ENCODE peak calls at places on chromosomes 1 and 21, in seven cellular contexts. M is mesendoderm, J is MM.1S, P is PC-3, Q is dorsolateral prefrontal cortex, G is GM23248, N is AG04450. D is an unnamed sample.

GRCh38 chr1:12112711-12113161 is 49.6 kb downstream of the TNFRSF8 start:
- DNase-seq in M (no peak), J (no peak), P (no peak), Q (no peak), G (peak; percentile 72), N (no peak), D (no peak)

GRCh38 chr1:11180342-11180744 is 8.8 kb upstream of the ANGPTL7 start:
- DNase-seq in M (no peak), J (no peak), P (peak; percentile 86), Q (no peak), G (peak; percentile 83), N (no peak), D (peak; percentile 75)

GRCh38 chr1:11520531-11521233 is 41.7 kb downstream of the DISP3 start:
- DNase-seq in M (no peak), J (no peak), P (no peak), Q (no peak), G (no peak), N (no peak), D (no peak)

GRCh38 chr1:202010042-202011015 is at the start of gene ELF3:
- DNase-seq in M (peak; percentile 99), J (peak; percentile 81), P (peak; percentile 96), Q (no peak), G (no peak), N (no peak), D (no peak)

GRCh38 chr1:212070720-212071302 is 35.3 kb downstream of the DTL start:
- DNase-seq in M (peak; percentile 40), J (peak; percentile 48), P (peak; percentile 76), Q (no peak), G (peak; percentile 79), N (peak; percentile 8), D (peak; percentile 65)

GRCh38 chr1:242449211-242449610 is 75.3 kb downstream of the PLD5 start:
- DNase-seq in M (peak; percentile 2), J (no peak), P (no peak), Q (no peak), G (no peak), N (no peak), D (no peak)

GRCh38 chr1:40640314-40641076 is 25.0 kb downstream of the RIMS3 start:
- DNase-seq in M (no peak), J (no peak), P (no peak), Q (peak; percentile 29), G (no peak), N (no peak), D (no peak)

GRCh38 chr1:53918343-53918742 is 24.4 kb downstream of the DIO1 start:
- DNase-seq in M (no peak), J (no peak), P (no peak), Q (no peak), G (no peak), N (no peak), D (no peak)

GRCh38 chr1:213266983-213267772 is 216.1 kb downstream of the RPS6KC1 start:
- DNase-seq in M (no peak), J (no peak), P (no peak), Q (no peak), G (no peak), N (no peak), D (no peak)

GRCh38 chr1:169360415-169360814 is 7.2 kb downstream of the NME7 start:
- DNase-seq in M (peak; percentile 19), J (no peak), P (no peak), Q (no peak), G (no peak), N (no peak), D (no peak)

GRCh38 chr1:79966438-79966837 is 959.9 kb upstream of the ADGRL4 start:
- DNase-seq in M (no peak), J (no peak), P (peak; percentile 60), Q (no peak), G (no peak), N (no peak), D (no peak)

GRCh38 chr21:36722370-36723368 is 23.8 kb downstream of the SIM2 start:
- DNase-seq in M (no peak), J (no peak), P (no peak), Q (peak; percentile 8), G (no peak), N (no peak), D (no peak)

GRCh38 chr1:204438628-204439027 is 27.0 kb upstream of the PPP1R15B start:
- DNase-seq in M (no peak), J (no peak), P (peak; percentile 99), Q (no peak), G (peak; percentile 100), N (peak; percentile 96), D (peak; percentile 99)

GRCh38 chr1:171628225-171628624 is 6.2 kb downstream of the MYOCOS start:
- DNase-seq in M (no peak), J (no peak), P (no peak), Q (no peak), G (no peak), N (no peak), D (no peak)

DNA sequence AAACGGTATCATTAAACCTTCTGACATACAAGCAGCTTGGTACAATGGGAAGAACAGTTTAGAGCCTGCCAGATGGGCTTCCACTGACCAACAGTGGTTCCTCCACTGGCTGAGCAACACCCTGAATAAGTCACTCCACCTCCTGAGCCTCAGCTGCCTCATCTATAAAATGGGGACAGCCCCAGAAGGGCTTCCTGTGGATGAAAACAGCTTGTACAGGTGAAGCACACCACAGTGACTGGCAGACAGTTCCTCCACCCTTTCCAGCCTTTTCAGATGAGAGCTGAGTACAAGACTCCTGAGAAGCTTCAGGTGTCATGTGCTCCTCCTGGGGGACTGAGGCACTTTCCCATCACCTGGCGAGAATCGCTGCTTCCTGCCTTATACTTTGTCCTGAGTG is 2.1 kb downstream of the CAPZB start:
- DNase-seq in M (no peak), J (no peak), P (no peak), Q (no peak), G (no peak), N (no peak), D (no peak)
- H3K4me3 ChIP-seq in M (no peak overlapping the region), J (no peak overlapping the region), P (peak overlapping the region; percentile 100), Q (peak overlapping the region; percentile 80), G (peak overlapping the region; percentile 91), N (peak overlapping the region; percentile 94), D (peak overlapping the region; percentile 87)

GRCh38 chr1:22038036-22038435 is 14.5 kb upstream of the CDC42 start:
- DNase-seq in M (no peak), J (no peak), P (no peak), Q (no peak), G (peak; percentile 56), N (no peak), D (no peak)

GRCh38 chr1:22037520-22037919 is 15.0 kb upstream of the CDC42 start:
- DNase-seq in M (no peak), J (no peak), P (no peak), Q (no peak), G (no peak), N (no peak), D (no peak)

GRCh38 chr1:22041505-22041904 is 11.0 kb upstream of the CDC42 start:
- DNase-seq in M (no peak), J (no peak), P (no peak), Q (no peak), G (no peak), N (no peak), D (no peak)

GRCh38 chr1:22043175-22043769 is 9.2 kb upstream of the CDC42 start:
- DNase-seq in M (no peak), J (no peak), P (peak; percentile 60), Q (no peak), G (no peak), N (no peak), D (no peak)

GRCh38 chr1:22039594-22040347 is 12.7 kb upstream of the CDC42 start:
- DNase-seq in M (peak; percentile 77), J (peak; percentile 95), P (peak; percentile 66), Q (no peak), G (peak; percentile 74), N (no peak), D (peak; percentile 54)
- H3K4me3 ChIP-seq in M (no peak overlapping the region), J (peak overlapping the region; percentile 41), P (no peak overlapping the region), Q (no peak overlapping the region), G (peak overlapping the region; percentile 34), N (no peak overlapping the region), D (no peak overlapping the region)

DNA sequence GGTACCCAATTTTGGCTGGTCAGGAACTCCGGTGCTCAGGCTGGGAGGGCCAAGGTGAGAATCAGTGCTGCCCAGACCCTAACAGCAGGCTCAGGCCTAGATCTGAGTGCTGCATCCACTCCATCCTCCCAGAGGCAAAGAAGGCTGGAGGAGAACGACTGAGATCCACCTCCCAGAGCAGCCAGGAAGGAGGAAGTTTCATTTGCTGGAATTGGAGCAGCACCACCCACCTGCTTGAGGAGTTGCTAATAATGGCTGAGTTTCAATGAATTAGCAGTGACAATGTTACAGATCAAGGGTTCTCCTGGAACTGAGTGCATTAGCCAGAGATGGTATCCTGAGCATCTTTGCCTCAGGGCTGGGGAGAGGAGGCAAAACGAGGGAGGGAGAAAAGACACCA is 46.7 kb upstream of the KLHDC7A start:
- DNase-seq in M (no peak), J (no peak), P (no peak), Q (no peak), G (no peak), N (no peak), D (no peak)
- H3K4me3 ChIP-seq in M (no peak overlapping the region), J (no peak overlapping the region), P (no peak overlapping the region), Q (no peak overlapping the region), G (no peak overlapping the region), N (no peak overlapping the region), D (no peak overlapping the region)

GRCh38 chr1:71046891-71047634 is 553 bp downstream of the PTGER3 start:
- DNase-seq in M (peak; percentile 37), J (no peak), P (no peak), Q (no peak), G (peak; percentile 52), N (no peak), D (no peak)

GRCh38 chr1:71043061-71043460 is 4.6 kb downstream of the PTGER3 start:
- DNase-seq in M (no peak), J (no peak), P (no peak), Q (no peak), G (no peak), N (no peak), D (no peak)

GRCh38 chr1:71047635-71048607 is at the start of gene PTGER3:
- DNase-seq in M (peak; percentile 54), J (no peak), P (no peak), Q (no peak), G (peak; percentile 63), N (no peak), D (no peak)

GRCh38 chr1:71044833-71045232 is 2.8 kb downstream of the PTGER3 start:
- DNase-seq in M (no peak), J (no peak), P (no peak), Q (no peak), G (no peak), N (no peak), D (no peak)

GRCh38 chr1:71045463-71046028 is 2.1 kb downstream of the PTGER3 start:
- DNase-seq in M (no peak), J (no peak), P (no peak), Q (no peak), G (no peak), N (no peak), D (no peak)
- H3K4me3 ChIP-seq in M (no peak overlapping the region), J (no peak overlapping the region), P (no peak overlapping the region), Q (no peak overlapping the region), G (no peak overlapping the region), N (no peak overlapping the region), D (no peak overlapping the region)

GRCh38 chr1:217948741-217949140 is 317.6 kb downstream of the SPATA17 start:
- DNase-seq in M (no peak), J (no peak), P (peak; percentile 64), Q (no peak), G (no peak), N (no peak), D (no peak)

GRCh38 chr1:217944550-217944949 is 313.4 kb downstream of the SPATA17 start:
- DNase-seq in M (no peak), J (no peak), P (no peak), Q (no peak), G (no peak), N (no peak), D (no peak)

GRCh38 chr1:217946581-217946980 is 315.4 kb downstream of the SPATA17 start:
- DNase-seq in M (no peak), J (no peak), P (no peak), Q (no peak), G (no peak), N (no peak), D (no peak)

GRCh38 chr1:217943361-217943760 is 312.2 kb downstream of the SPATA17 start:
- DNase-seq in M (peak; percentile 5), J (no peak), P (no peak), Q (no peak), G (no peak), N (no peak), D (no peak)
- H3K4me3 ChIP-seq in M (no peak overlapping the region), J (no peak overlapping the region), P (no peak overlapping the region), Q (no peak overlapping the region), G (no peak overlapping the region), N (no peak overlapping the region), D (no peak overlapping the region)

D was measured in fibroblast of mammary gland.